ENCODE peak calls at places on chromosome 2, in seven cellular contexts. Z is AG04450; J is effector memory CD4-positive, alpha-beta T cell; D is uterus; N is PC-3; F is astrocyte; E is RWPE1. I is an unnamed sample.

GRCh38 chr2:46873632-46874068 is 42.0 kb downstream of the MCFD2 start:
- DNase-seq in N (peak), Z (peak), F (peak), D (peak), E (peak), J (no peak), I (peak)

GRCh38 chr2:239152239-239152915 is 248.4 kb downstream of the HDAC4 start:
- DNase-seq in E (no peak), Z (no peak), D (peak), N (no peak), F (no peak), J (no peak), I (no peak)

GRCh38 chr2:91442246-91442905 is 2750.9 kb downstream of the RPIA start:
- DNase-seq in F (no peak), N (peak), Z (no peak), D (no peak), E (no peak), J (peak), I (no peak)

GRCh38 chr2:26568076-26568890 is 72.9 kb downstream of the CIB4 start:
- DNase-seq in J (no peak), F (no peak), E (no peak), Z (no peak), D (no peak), N (no peak), I (no peak)

GRCh38 chr2:20593072-20594034 is 57.5 kb downstream of the HS1BP3 start:
- DNase-seq in J (no peak), N (peak), Z (peak), F (peak), D (peak), E (peak), I (peak)

GRCh38 chr2:16763493-16763899 is 97.9 kb upstream of the CYRIA start:
- DNase-seq in J (no peak), F (no peak), Z (no peak), D (no peak), N (no peak), E (no peak), I (no peak)

GRCh38 chr2:778680-779350 is 101.6 kb upstream of the TMEM18 start:
- DNase-seq in E (no peak), Z (no peak), F (no peak), J (no peak), N (no peak), D (no peak), I (no peak)

GRCh38 chr2:224261316-224261715 is 140.6 kb downstream of the FAM124B start:
- DNase-seq in Z (no peak), D (no peak), F (no peak), E (no peak), J (no peak), N (no peak), I (peak)

GRCh38 chr2:109372171-109372568 is 241.6 kb downstream of the SEPTIN10 start:
- DNase-seq in N (no peak), F (no peak), Z (no peak), D (no peak), J (no peak), E (no peak), I (no peak)

GRCh38 chr2:154455871-154456270 is 242.6 kb upstream of the KCNJ3 start:
- DNase-seq in Z (no peak), E (no peak), D (no peak), F (no peak), N (no peak), J (no peak), I (no peak)

GRCh38 chr2:64586883-64587481 is 62.9 kb downstream of the AFTPH start:
- DNase-seq in E (peak), Z (peak), D (no peak), F (peak), J (no peak), N (peak), I (peak)

GRCh38 chr2:187865025-187865424 is 310.8 kb upstream of the TFPI start:
- DNase-seq in F (no peak), Z (no peak), N (no peak), D (no peak), E (no peak), J (no peak), I (no peak)

GRCh38 chr2:160014227-160014626 is 48.2 kb downstream of the PLA2R1 start:
- DNase-seq in F (no peak), E (no peak), D (no peak), Z (no peak), N (no peak), J (no peak), I (no peak)

GRCh38 chr2:176105078-176105726 is 1.9 kb upstream of the HOXD11 start:
- DNase-seq in J (no peak), D (peak), Z (no peak), N (no peak), F (no peak), E (no peak), I (no peak)

GRCh38 chr2:69789129-69789528 is 40.3 kb upstream of the GMCL1 start:
- DNase-seq in N (no peak), E (no peak), F (peak), J (no peak), D (peak), Z (peak), I (peak)
- H3K27ac ChIP-seq in N (no peak), E (no peak), F (peak), J (no peak), D (peak), Z (peak), I (peak)

GRCh38 chr2:120017201-120017600 is 4.3 kb downstream of the EPB41L5 start:
- DNase-seq in F (no peak), J (no peak), E (no peak), Z (no peak), N (no peak), D (no peak), I (no peak)
- H3K27ac ChIP-seq in F (no peak), J (no peak), E (no peak), Z (no peak), N (no peak), D (no peak), I (no peak)

GRCh38 chr2:62733546-62733945 is 28.0 kb downstream of the EHBP1 start:
- DNase-seq in J (no peak), E (no peak), Z (no peak), F (no peak), N (no peak), D (no peak), I (no peak)

GRCh38 chr2:62738981-62739936 is 33.7 kb downstream of the EHBP1 start:
- DNase-seq in F (no peak), N (no peak), D (no peak), Z (no peak), J (no peak), E (no peak), I (no peak)

GRCh38 chr2:62740221-62740620 is 34.7 kb downstream of the EHBP1 start:
- DNase-seq in N (no peak), J (no peak), F (no peak), Z (no peak), D (no peak), E (no peak), I (no peak)

GRCh38 chr2:62741127-62741526 is 35.6 kb downstream of the EHBP1 start:
- DNase-seq in Z (no peak), J (no peak), N (no peak), F (no peak), D (no peak), E (no peak), I (no peak)

GRCh38 chr2:62736899-62737559 is 31.5 kb downstream of the EHBP1 start:
- DNase-seq in J (no peak), F (no peak), N (no peak), E (no peak), Z (no peak), D (no peak), I (no peak)
- H3K27ac ChIP-seq in J (no peak), F (no peak), N (no peak), E (no peak), Z (no peak), D (no peak), I (no peak)

GRCh38 chr2:220962556-220962955 is 609.5 kb downstream of the EPHA4 start:
- DNase-seq in J (no peak), D (no peak), Z (no peak), N (no peak), F (peak), E (no peak), I (peak)

GRCh38 chr2:220956429-220956828 is 615.7 kb downstream of the EPHA4 start:
- DNase-seq in J (no peak), F (no peak), D (no peak), N (no peak), Z (no peak), E (no peak), I (no peak)

GRCh38 chr2:220961461-220961860 is 610.6 kb downstream of the EPHA4 start:
- DNase-seq in E (no peak), Z (no peak), J (no peak), D (no peak), N (no peak), F (no peak), I (no peak)

GRCh38 chr2:220955776-220956175 is 616.3 kb downstream of the EPHA4 start:
- DNase-seq in Z (no peak), F (no peak), N (no peak), J (no peak), D (no peak), E (no peak), I (no peak)

GRCh38 chr2:220959391-220959802 is 612.7 kb downstream of the EPHA4 start:
- DNase-seq in N (peak), D (no peak), Z (no peak), F (no peak), E (no peak), J (no peak), I (no peak)
- H3K27ac ChIP-seq in N (no peak), D (no peak), Z (no peak), F (no peak), E (no peak), J (no peak), I (no peak)

GRCh38 chr2:12722445-12723316 is 5.9 kb downstream of the TRIB2 start:
- DNase-seq in F (no peak), J (no peak), E (no peak), N (no peak), Z (no peak), D (no peak), I (no peak)

GRCh38 chr2:12725238-12726187 is 8.8 kb downstream of the TRIB2 start:
- DNase-seq in N (no peak), J (no peak), D (no peak), E (no peak), F (no peak), Z (no peak), I (no peak)

GRCh38 chr2:12721571-12722444 is 5.1 kb downstream of the TRIB2 start:
- DNase-seq in Z (no peak), E (no peak), J (no peak), D (no peak), N (no peak), F (peak), I (peak)

GRCh38 chr2:12726271-12726670 is 9.5 kb downstream of the TRIB2 start:
- DNase-seq in E (no peak), D (no peak), Z (no peak), J (no peak), N (no peak), F (no peak), I (no peak)

DNA sequence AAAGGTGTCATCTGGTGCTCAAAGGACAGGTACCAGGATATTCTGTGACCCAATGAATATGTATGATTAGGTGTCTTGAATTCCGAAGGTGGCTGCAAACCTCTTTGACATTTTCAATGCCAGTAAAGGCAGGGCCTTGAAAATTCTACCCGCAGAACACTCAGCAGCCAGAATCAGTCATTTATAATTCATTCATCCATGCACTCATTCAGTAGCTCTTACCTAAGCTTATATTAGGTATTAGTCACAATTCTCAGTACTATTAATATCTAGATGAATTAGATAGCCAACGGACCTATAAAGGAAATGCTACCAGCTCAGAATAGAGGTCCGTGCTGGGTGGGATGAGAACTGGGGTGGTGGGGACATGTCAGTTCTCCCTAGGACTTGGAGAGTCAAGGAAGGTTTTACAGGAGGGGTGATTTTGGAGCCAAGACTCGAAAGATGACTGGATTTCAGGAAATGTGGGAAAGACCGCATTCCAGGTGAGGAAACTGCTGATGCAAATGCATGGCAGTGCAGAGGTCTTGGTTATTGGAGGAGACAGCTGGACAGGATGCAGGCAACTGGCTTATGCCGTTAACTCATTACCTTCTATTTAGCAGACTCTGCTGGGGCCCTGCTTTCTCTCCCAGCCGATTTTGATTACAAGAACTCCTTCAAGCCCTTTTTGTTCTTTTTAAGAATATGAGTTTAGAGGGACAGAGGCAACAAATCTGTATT is 7.2 kb downstream of the TRIB2 start:
- DNase-seq in N (peak), Z (no peak), D (no peak), J (no peak), E (no peak), F (peak), I (no peak)
- H3K27ac ChIP-seq in N (no peak), Z (no peak), D (no peak), J (no peak), E (no peak), F (no peak), I (no peak)

GRCh38 chr2:9972621-9973445 is 21.3 kb downstream of the GRHL1 start:
- DNase-seq in N (peak), D (no peak), E (peak), Z (no peak), F (peak), J (no peak), I (peak)

GRCh38 chr2:9975805-9976447 is 24.4 kb downstream of the GRHL1 start:
- DNase-seq in Z (peak), N (peak), E (peak), D (peak), F (peak), J (no peak), I (peak)

GRCh38 chr2:9973691-9974090 is 22.2 kb downstream of the GRHL1 start:
- DNase-seq in N (no peak), J (no peak), E (no peak), D (no peak), F (peak), Z (no peak), I (no peak)

GRCh38 chr2:9975328-9975727 is 23.8 kb downstream of the GRHL1 start:
- DNase-seq in N (peak), J (no peak), D (no peak), Z (peak), F (peak), E (no peak), I (no peak)

GRCh38 chr2:9974344-9974743 is 22.9 kb downstream of the GRHL1 start:
- DNase-seq in J (no peak), N (no peak), D (no peak), E (no peak), F (no peak), Z (no peak), I (no peak)
- H3K27ac ChIP-seq in J (no peak), N (peak), D (no peak), E (no peak), F (no peak), Z (no peak), I (no peak)